ENCODE peak calls at places on chromosomes 5 and 9, in nine cellular contexts. One of them, this sample, is unnamed.

GRCh38 chr5:34743878-34744277 is 87.8 kb downstream of the RAI14 start:
- DNase-seq in suprapubic skin: no peak
- DNase-seq in upper lobe of left lung: no peak
- DNase-seq in GM12878: no peak
- DNase-seq in HepG2: no peak
- DNase-seq in H1: no peak
- DNase-seq in transverse colon: no peak
- DNase-seq in K562: no peak
- DNase-seq in SK-N-SH: no peak
- DNase-seq in this sample: no peak

GRCh38 chr5:180592176-180592575 is 877 bp upstream of the SCGB3A1 start:
- DNase-seq in suprapubic skin: no peak
- DNase-seq in upper lobe of left lung: no peak
- DNase-seq in GM12878: no peak
- DNase-seq in HepG2: no peak
- DNase-seq in H1: no peak
- DNase-seq in transverse colon: no peak
- DNase-seq in K562: no peak
- DNase-seq in SK-N-SH: peak
- DNase-seq in this sample: no peak

GRCh38 chr5:17180957-17181723 is 36.3 kb upstream of the BASP1 start:
- DNase-seq in suprapubic skin: no peak
- DNase-seq in upper lobe of left lung: no peak
- DNase-seq in GM12878: no peak
- DNase-seq in HepG2: peak
- DNase-seq in H1: no peak
- DNase-seq in transverse colon: no peak
- DNase-seq in K562: no peak
- DNase-seq in SK-N-SH: peak
- DNase-seq in this sample: no peak

GRCh38 chr9:82031538-82032280 is 43.1 kb downstream of the SPATA31D1 start:
- DNase-seq in suprapubic skin: no peak
- DNase-seq in upper lobe of left lung: no peak
- DNase-seq in GM12878: no peak
- DNase-seq in HepG2: peak
- DNase-seq in H1: no peak
- DNase-seq in transverse colon: no peak
- DNase-seq in K562: no peak
- DNase-seq in SK-N-SH: no peak
- DNase-seq in this sample: peak

GRCh38 chr5:80809451-80809850 is 150.7 kb upstream of the RASGRF2 start:
- DNase-seq in suprapubic skin: no peak
- DNase-seq in upper lobe of left lung: no peak
- DNase-seq in GM12878: no peak
- DNase-seq in HepG2: no peak
- DNase-seq in H1: no peak
- DNase-seq in transverse colon: no peak
- DNase-seq in K562: no peak
- DNase-seq in SK-N-SH: no peak
- DNase-seq in this sample: no peak

GRCh38 chr5:7794823-7795222 is 56.1 kb downstream of the CFAP90 start:
- DNase-seq in suprapubic skin: no peak
- DNase-seq in upper lobe of left lung: no peak
- DNase-seq in GM12878: peak
- DNase-seq in HepG2: no peak
- DNase-seq in H1: no peak
- DNase-seq in transverse colon: no peak
- DNase-seq in K562: no peak
- DNase-seq in SK-N-SH: no peak
- DNase-seq in this sample: no peak

GRCh38 chr5:138352722-138353549 is 451 bp downstream of the KDM3B start:
- DNase-seq in suprapubic skin: no peak
- DNase-seq in upper lobe of left lung: peak
- DNase-seq in GM12878: no peak
- DNase-seq in HepG2: peak
- DNase-seq in H1: peak
- DNase-seq in transverse colon: peak
- DNase-seq in K562: peak
- DNase-seq in SK-N-SH: peak
- DNase-seq in this sample: peak

GRCh38 chr9:108099854-108100253 is 610.3 kb upstream of the KLF4 start:
- DNase-seq in suprapubic skin: no peak
- DNase-seq in upper lobe of left lung: no peak
- DNase-seq in GM12878: no peak
- DNase-seq in HepG2: no peak
- DNase-seq in H1: no peak
- DNase-seq in transverse colon: no peak
- DNase-seq in K562: peak
- DNase-seq in SK-N-SH: no peak
- DNase-seq in this sample: no peak

GRCh38 chr9:98708933-98709911 is at the start of gene GABBR2:
- DNase-seq in suprapubic skin: no peak
- DNase-seq in upper lobe of left lung: peak
- DNase-seq in GM12878: no peak
- DNase-seq in HepG2: no peak
- DNase-seq in H1: peak
- DNase-seq in transverse colon: no peak
- DNase-seq in K562: no peak
- DNase-seq in SK-N-SH: peak
- DNase-seq in this sample: no peak

GRCh38 chr5:36599986-36600779 is 6.2 kb upstream of the SLC1A3 start:
- DNase-seq in suprapubic skin: no peak
- DNase-seq in upper lobe of left lung: no peak
- DNase-seq in GM12878: no peak
- DNase-seq in HepG2: no peak
- DNase-seq in H1: no peak
- DNase-seq in transverse colon: no peak
- DNase-seq in K562: no peak
- DNase-seq in SK-N-SH: no peak
- DNase-seq in this sample: no peak

GRCh38 chr5:132063090-132063911 is 2.8 kb downstream of the IL3 start:
- DNase-seq in suprapubic skin: peak
- DNase-seq in upper lobe of left lung: no peak
- DNase-seq in GM12878: peak
- DNase-seq in HepG2: peak
- DNase-seq in H1: peak
- DNase-seq in transverse colon: peak
- DNase-seq in K562: peak
- DNase-seq in SK-N-SH: peak
- DNase-seq in this sample: peak

GRCh38 chr5:35672995-35673394 is 55.3 kb downstream of the SPEF2 start:
- DNase-seq in suprapubic skin: no peak
- DNase-seq in upper lobe of left lung: no peak
- DNase-seq in GM12878: no peak
- DNase-seq in HepG2: no peak
- DNase-seq in H1: no peak
- DNase-seq in transverse colon: no peak
- DNase-seq in K562: no peak
- DNase-seq in SK-N-SH: no peak
- DNase-seq in this sample: no peak

GRCh38 chr9:95511952-95512750 is 4.6 kb downstream of the PTCH1 start:
- DNase-seq in suprapubic skin: no peak
- DNase-seq in upper lobe of left lung: peak
- DNase-seq in GM12878: no peak
- DNase-seq in HepG2: no peak
- DNase-seq in H1: peak
- DNase-seq in transverse colon: no peak
- DNase-seq in K562: peak
- DNase-seq in SK-N-SH: peak
- DNase-seq in this sample: no peak

GRCh38 chr9:72726951-72727350 is 205.5 kb downstream of the TMC1 start:
- DNase-seq in suprapubic skin: no peak
- DNase-seq in upper lobe of left lung: no peak
- DNase-seq in GM12878: no peak
- DNase-seq in HepG2: no peak
- DNase-seq in H1: no peak
- DNase-seq in transverse colon: no peak
- DNase-seq in K562: no peak
- DNase-seq in SK-N-SH: no peak
- DNase-seq in this sample: no peak

GRCh38 chr5:158154226-158155005 is 295.5 kb upstream of the CLINT1 start:
- DNase-seq in suprapubic skin: no peak
- DNase-seq in upper lobe of left lung: no peak
- DNase-seq in GM12878: no peak
- DNase-seq in HepG2: no peak
- DNase-seq in H1: no peak
- DNase-seq in transverse colon: no peak
- DNase-seq in K562: no peak
- DNase-seq in SK-N-SH: no peak
- DNase-seq in this sample: peak

GRCh38 chr5:27437594-27438200 is 399.3 kb upstream of the CDH9 start:
- DNase-seq in suprapubic skin: no peak
- DNase-seq in upper lobe of left lung: no peak
- DNase-seq in GM12878: no peak
- DNase-seq in HepG2: no peak
- DNase-seq in H1: no peak
- DNase-seq in transverse colon: no peak
- DNase-seq in K562: no peak
- DNase-seq in SK-N-SH: no peak
- DNase-seq in this sample: no peak

GRCh38 chr5:9712506-9713285 is 82.5 kb upstream of the TAS2R1 start:
- DNase-seq in suprapubic skin: no peak
- DNase-seq in upper lobe of left lung: no peak
- DNase-seq in GM12878: no peak
- DNase-seq in HepG2: no peak
- DNase-seq in H1: no peak
- DNase-seq in transverse colon: no peak
- DNase-seq in K562: no peak
- DNase-seq in SK-N-SH: no peak
- DNase-seq in this sample: no peak

GRCh38 chr9:96327694-96328352 is 25.8 kb upstream of the HSD17B3 start:
- DNase-seq in suprapubic skin: no peak
- DNase-seq in upper lobe of left lung: no peak
- DNase-seq in GM12878: peak
- DNase-seq in HepG2: peak
- DNase-seq in H1: no peak
- DNase-seq in transverse colon: peak
- DNase-seq in K562: peak
- DNase-seq in SK-N-SH: peak
- DNase-seq in this sample: no peak

GRCh38 chr9:131094622-131095021 is 1.7 kb upstream of the AIF1L start:
- DNase-seq in suprapubic skin: no peak
- DNase-seq in upper lobe of left lung: no peak
- DNase-seq in GM12878: no peak
- DNase-seq in HepG2: no peak
- DNase-seq in H1: no peak
- DNase-seq in transverse colon: no peak
- DNase-seq in K562: no peak
- DNase-seq in SK-N-SH: no peak
- DNase-seq in this sample: no peak

GRCh38 chr9:115063058-115063850 is 54.7 kb downstream of the TNC start:
- DNase-seq in suprapubic skin: no peak
- DNase-seq in upper lobe of left lung: no peak
- DNase-seq in GM12878: no peak
- DNase-seq in HepG2: no peak
- DNase-seq in H1: no peak
- DNase-seq in transverse colon: no peak
- DNase-seq in K562: no peak
- DNase-seq in SK-N-SH: no peak
- DNase-seq in this sample: no peak
- TF ChIP-seq POLR2AphosphoS5 in suprapubic skin: no peak
- TF ChIP-seq POLR2AphosphoS5 in upper lobe of left lung: no peak
- TF ChIP-seq POLR2AphosphoS5 in GM12878: no peak
- TF ChIP-seq POLR2AphosphoS5 in HepG2: no peak
- TF ChIP-seq POLR2AphosphoS5 in H1: no peak
- TF ChIP-seq POLR2AphosphoS5 in transverse colon: peak
- TF ChIP-seq POLR2AphosphoS5 in K562: no peak
- TF ChIP-seq POLR2AphosphoS5 in SK-N-SH: no peak
- TF ChIP-seq POLR2AphosphoS5 in this sample: peak

GRCh38 chr5:43554497-43554896 is 2.4 kb downstream of the PAIP1 start:
- DNase-seq in suprapubic skin: no peak
- DNase-seq in upper lobe of left lung: no peak
- DNase-seq in GM12878: no peak
- DNase-seq in HepG2: no peak
- DNase-seq in H1: no peak
- DNase-seq in transverse colon: no peak
- DNase-seq in K562: no peak
- DNase-seq in SK-N-SH: no peak
- DNase-seq in this sample: no peak

GRCh38 chr5:43555895-43556606 is 826 bp downstream of the PAIP1 start:
- DNase-seq in suprapubic skin: peak
- DNase-seq in upper lobe of left lung: peak
- DNase-seq in GM12878: no peak
- DNase-seq in HepG2: peak
- DNase-seq in H1: peak
- DNase-seq in transverse colon: peak
- DNase-seq in K562: peak
- DNase-seq in SK-N-SH: peak
- DNase-seq in this sample: peak

GRCh38 chr5:43553381-43553780 is 3.5 kb downstream of the PAIP1 start:
- DNase-seq in suprapubic skin: no peak
- DNase-seq in upper lobe of left lung: no peak
- DNase-seq in GM12878: no peak
- DNase-seq in HepG2: no peak
- DNase-seq in H1: no peak
- DNase-seq in transverse colon: no peak
- DNase-seq in K562: no peak
- DNase-seq in SK-N-SH: no peak
- DNase-seq in this sample: no peak

GRCh38 chr5:43560128-43560527 is 3.3 kb upstream of the PAIP1 start:
- DNase-seq in suprapubic skin: no peak
- DNase-seq in upper lobe of left lung: no peak
- DNase-seq in GM12878: no peak
- DNase-seq in HepG2: no peak
- DNase-seq in H1: no peak
- DNase-seq in transverse colon: no peak
- DNase-seq in K562: no peak
- DNase-seq in SK-N-SH: no peak
- DNase-seq in this sample: no peak

GRCh38 chr5:43556857-43557593 is at the start of gene PAIP1:
- DNase-seq in suprapubic skin: peak
- DNase-seq in upper lobe of left lung: peak
- DNase-seq in GM12878: peak
- DNase-seq in HepG2: peak
- DNase-seq in H1: peak
- DNase-seq in transverse colon: peak
- DNase-seq in K562: peak
- DNase-seq in SK-N-SH: peak
- DNase-seq in this sample: peak
- TF ChIP-seq EP300 in suprapubic skin: no peak
- TF ChIP-seq EP300 in upper lobe of left lung: no peak
- TF ChIP-seq EP300 in GM12878: no peak
- TF ChIP-seq EP300 in HepG2: no peak
- TF ChIP-seq EP300 in H1: no peak
- TF ChIP-seq EP300 in transverse colon: no peak
- TF ChIP-seq EP300 in K562: peak
- TF ChIP-seq EP300 in SK-N-SH: no peak
- TF ChIP-seq EP300 in this sample: no peak

GRCh38 chr5:94326579-94326978 is 291.8 kb downstream of the KIAA0825 start:
- DNase-seq in suprapubic skin: no peak
- DNase-seq in upper lobe of left lung: no peak
- DNase-seq in GM12878: no peak
- DNase-seq in HepG2: peak
- DNase-seq in H1: no peak
- DNase-seq in transverse colon: no peak
- DNase-seq in K562: peak
- DNase-seq in SK-N-SH: no peak
- DNase-seq in this sample: no peak
- TF ChIP-seq CTCF in suprapubic skin: no peak
- TF ChIP-seq CTCF in upper lobe of left lung: no peak
- TF ChIP-seq CTCF in GM12878: no peak
- TF ChIP-seq CTCF in HepG2: peak
- TF ChIP-seq CTCF in H1: no peak
- TF ChIP-seq CTCF in transverse colon: no peak
- TF ChIP-seq CTCF in K562: peak
- TF ChIP-seq CTCF in SK-N-SH: no peak
- TF ChIP-seq CTCF in this sample: no peak

GRCh38 chr5:177006265-177006972 is at the start of gene UIMC1:
- DNase-seq in suprapubic skin: peak
- DNase-seq in upper lobe of left lung: peak
- DNase-seq in GM12878: peak
- DNase-seq in HepG2: peak
- DNase-seq in H1: peak
- DNase-seq in transverse colon: peak
- DNase-seq in K562: peak
- DNase-seq in SK-N-SH: peak
- DNase-seq in this sample: peak
- TF ChIP-seq POLR2AphosphoS5 in suprapubic skin: peak
- TF ChIP-seq POLR2AphosphoS5 in upper lobe of left lung: peak
- TF ChIP-seq POLR2AphosphoS5 in GM12878: peak
- TF ChIP-seq POLR2AphosphoS5 in HepG2: peak
- TF ChIP-seq POLR2AphosphoS5 in H1: no peak
- TF ChIP-seq POLR2AphosphoS5 in transverse colon: peak
- TF ChIP-seq POLR2AphosphoS5 in K562: peak
- TF ChIP-seq POLR2AphosphoS5 in SK-N-SH: peak
- TF ChIP-seq POLR2AphosphoS5 in this sample: peak

This sample was measured in sigmoid colon.